ENCODE peak calls at places on chromosomes 3 and 15, in eight cellular contexts. One of them, this sample, is unnamed.

GRCh38 chr15:37764733-37765191 is 169.7 kb upstream of the TMCO5A start:
- DNase-seq in pancreas: peak; percentile 33
- DNase-seq in T-helper 9 cell: no peak
- DNase-seq in left cardiac atrium: no peak
- DNase-seq in HT-29: peak; percentile 76
- DNase-seq in astrocyte of the spinal cord: peak; percentile 70
- DNase-seq in ureter: no peak
- DNase-seq in NCI-H187 treated with DMSO at 0.1 percent for 48 hours: no peak
- DNase-seq in this sample: no peak

GRCh38 chr3:12768579-12769527 is 9.8 kb upstream of the TMEM40 start:
- DNase-seq in pancreas: no peak
- DNase-seq in T-helper 9 cell: no peak
- DNase-seq in left cardiac atrium: no peak
- DNase-seq in HT-29: no peak
- DNase-seq in astrocyte of the spinal cord: no peak
- DNase-seq in ureter: no peak
- DNase-seq in NCI-H187 treated with DMSO at 0.1 percent for 48 hours: no peak
- DNase-seq in this sample: no peak

GRCh38 chr3:36063992-36064391 is 316.3 kb upstream of the STAC start:
- DNase-seq in pancreas: no peak
- DNase-seq in T-helper 9 cell: no peak
- DNase-seq in left cardiac atrium: no peak
- DNase-seq in HT-29: no peak
- DNase-seq in astrocyte of the spinal cord: no peak
- DNase-seq in ureter: no peak
- DNase-seq in NCI-H187 treated with DMSO at 0.1 percent for 48 hours: no peak
- DNase-seq in this sample: no peak

GRCh38 chr3:4512895-4513616 is 19.9 kb downstream of the ITPR1 start:
- DNase-seq in pancreas: no peak
- DNase-seq in T-helper 9 cell: no peak
- DNase-seq in left cardiac atrium: peak; percentile 49
- DNase-seq in HT-29: peak; percentile 1
- DNase-seq in astrocyte of the spinal cord: no peak
- DNase-seq in ureter: no peak
- DNase-seq in NCI-H187 treated with DMSO at 0.1 percent for 48 hours: no peak
- DNase-seq in this sample: no peak

GRCh38 chr15:59594493-59594942 is 17.1 kb upstream of the GCNT3 start:
- DNase-seq in pancreas: peak; percentile 44
- DNase-seq in T-helper 9 cell: no peak
- DNase-seq in left cardiac atrium: no peak
- DNase-seq in HT-29: peak; percentile 93
- DNase-seq in astrocyte of the spinal cord: peak; percentile 70
- DNase-seq in ureter: no peak
- DNase-seq in NCI-H187 treated with DMSO at 0.1 percent for 48 hours: no peak
- DNase-seq in this sample: no peak

GRCh38 chr3:192675958-192676649 is 51.2 kb downstream of the FGF12 start:
- DNase-seq in pancreas: no peak
- DNase-seq in T-helper 9 cell: no peak
- DNase-seq in left cardiac atrium: no peak
- DNase-seq in HT-29: no peak
- DNase-seq in astrocyte of the spinal cord: no peak
- DNase-seq in ureter: no peak
- DNase-seq in NCI-H187 treated with DMSO at 0.1 percent for 48 hours: no peak
- DNase-seq in this sample: peak; percentile 56

GRCh38 chr15:47485419-47485818 is 231.9 kb upstream of the SEMA6D start:
- DNase-seq in pancreas: no peak
- DNase-seq in T-helper 9 cell: no peak
- DNase-seq in left cardiac atrium: no peak
- DNase-seq in HT-29: no peak
- DNase-seq in astrocyte of the spinal cord: no peak
- DNase-seq in ureter: no peak
- DNase-seq in NCI-H187 treated with DMSO at 0.1 percent for 48 hours: no peak
- DNase-seq in this sample: no peak

GRCh38 chr15:89433686-89434085 is 62.7 kb downstream of the RHCG start:
- DNase-seq in pancreas: no peak
- DNase-seq in T-helper 9 cell: no peak
- DNase-seq in left cardiac atrium: no peak
- DNase-seq in HT-29: no peak
- DNase-seq in astrocyte of the spinal cord: no peak
- DNase-seq in ureter: no peak
- DNase-seq in NCI-H187 treated with DMSO at 0.1 percent for 48 hours: no peak
- DNase-seq in this sample: no peak

GRCh38 chr3:196688349-196688748 is 23.7 kb downstream of the CEP19 start:
- DNase-seq in pancreas: no peak
- DNase-seq in T-helper 9 cell: no peak
- DNase-seq in left cardiac atrium: peak; percentile 73
- DNase-seq in HT-29: no peak
- DNase-seq in astrocyte of the spinal cord: peak; percentile 75
- DNase-seq in ureter: no peak
- DNase-seq in NCI-H187 treated with DMSO at 0.1 percent for 48 hours: no peak
- DNase-seq in this sample: no peak

GRCh38 chr3:83968386-83968785 is 990.4 kb upstream of the CADM2 start:
- DNase-seq in pancreas: no peak
- DNase-seq in T-helper 9 cell: no peak
- DNase-seq in left cardiac atrium: no peak
- DNase-seq in HT-29: no peak
- DNase-seq in astrocyte of the spinal cord: no peak
- DNase-seq in ureter: no peak
- DNase-seq in NCI-H187 treated with DMSO at 0.1 percent for 48 hours: no peak
- DNase-seq in this sample: no peak

GRCh38 chr15:74374648-74375302 is 7.3 kb upstream of the CYP11A1 start:
- DNase-seq in pancreas: no peak
- DNase-seq in T-helper 9 cell: no peak
- DNase-seq in left cardiac atrium: no peak
- DNase-seq in HT-29: no peak
- DNase-seq in astrocyte of the spinal cord: no peak
- DNase-seq in ureter: no peak
- DNase-seq in NCI-H187 treated with DMSO at 0.1 percent for 48 hours: no peak
- DNase-seq in this sample: no peak

GRCh38 chr3:172892158-172892557 is 141.6 kb downstream of the ECT2 start:
- DNase-seq in pancreas: no peak
- DNase-seq in T-helper 9 cell: no peak
- DNase-seq in left cardiac atrium: no peak
- DNase-seq in HT-29: no peak
- DNase-seq in astrocyte of the spinal cord: peak; percentile 72
- DNase-seq in ureter: no peak
- DNase-seq in NCI-H187 treated with DMSO at 0.1 percent for 48 hours: no peak
- DNase-seq in this sample: no peak

GRCh38 chr3:179865876-179866505 is 170.7 kb downstream of the PEX5L start:
- DNase-seq in pancreas: no peak
- DNase-seq in T-helper 9 cell: no peak
- DNase-seq in left cardiac atrium: no peak
- DNase-seq in HT-29: no peak
- DNase-seq in astrocyte of the spinal cord: peak; percentile 6
- DNase-seq in ureter: no peak
- DNase-seq in NCI-H187 treated with DMSO at 0.1 percent for 48 hours: no peak
- DNase-seq in this sample: no peak

GRCh38 chr3:52233108-52233591 is 5.8 kb downstream of the TWF2 start:
- DNase-seq in pancreas: no peak
- DNase-seq in T-helper 9 cell: no peak
- DNase-seq in left cardiac atrium: no peak
- DNase-seq in HT-29: no peak
- DNase-seq in astrocyte of the spinal cord: no peak
- DNase-seq in ureter: no peak
- DNase-seq in NCI-H187 treated with DMSO at 0.1 percent for 48 hours: no peak
- DNase-seq in this sample: no peak

GRCh38 chr3:55637906-55638635 is 151.0 kb upstream of the WNT5A start:
- DNase-seq in pancreas: no peak
- DNase-seq in T-helper 9 cell: no peak
- DNase-seq in left cardiac atrium: no peak
- DNase-seq in HT-29: no peak
- DNase-seq in astrocyte of the spinal cord: no peak
- DNase-seq in ureter: no peak
- DNase-seq in NCI-H187 treated with DMSO at 0.1 percent for 48 hours: no peak
- DNase-seq in this sample: no peak

GRCh38 chr3:10867384-10867783 is 51.4 kb downstream of the SLC6A11 start:
- DNase-seq in pancreas: no peak
- DNase-seq in T-helper 9 cell: no peak
- DNase-seq in left cardiac atrium: no peak
- DNase-seq in HT-29: peak; percentile 5
- DNase-seq in astrocyte of the spinal cord: peak; percentile 0
- DNase-seq in ureter: no peak
- DNase-seq in NCI-H187 treated with DMSO at 0.1 percent for 48 hours: no peak
- DNase-seq in this sample: no peak

GRCh38 chr15:31435256-31435781 is 108.7 kb downstream of the KLF13 start:
- DNase-seq in pancreas: peak; percentile 81
- DNase-seq in T-helper 9 cell: peak; percentile 67
- DNase-seq in left cardiac atrium: peak; percentile 68
- DNase-seq in HT-29: peak; percentile 87
- DNase-seq in astrocyte of the spinal cord: peak; percentile 59
- DNase-seq in ureter: peak; percentile 80
- DNase-seq in NCI-H187 treated with DMSO at 0.1 percent for 48 hours: no peak
- DNase-seq in this sample: peak; percentile 45

GRCh38 chr15:46293550-46293949 is 658.7 kb downstream of the SQOR start:
- DNase-seq in pancreas: no peak
- DNase-seq in T-helper 9 cell: no peak
- DNase-seq in left cardiac atrium: no peak
- DNase-seq in HT-29: no peak
- DNase-seq in astrocyte of the spinal cord: no peak
- DNase-seq in ureter: no peak
- DNase-seq in NCI-H187 treated with DMSO at 0.1 percent for 48 hours: no peak
- DNase-seq in this sample: no peak

GRCh38 chr15:78422571-78423340 is 15.3 kb upstream of the IREB2 start:
- DNase-seq in pancreas: peak; percentile 34
- DNase-seq in T-helper 9 cell: peak; percentile 52
- DNase-seq in left cardiac atrium: peak; percentile 55
- DNase-seq in HT-29: peak; percentile 82
- DNase-seq in astrocyte of the spinal cord: peak; percentile 60
- DNase-seq in ureter: peak; percentile 60
- DNase-seq in NCI-H187 treated with DMSO at 0.1 percent for 48 hours: no peak
- DNase-seq in this sample: peak; percentile 55

GRCh38 chr3:65334045-65334665 is 646.4 kb upstream of the ADAMTS9 start:
- DNase-seq in pancreas: no peak
- DNase-seq in T-helper 9 cell: no peak
- DNase-seq in left cardiac atrium: no peak
- DNase-seq in HT-29: no peak
- DNase-seq in astrocyte of the spinal cord: no peak
- DNase-seq in ureter: no peak
- DNase-seq in NCI-H187 treated with DMSO at 0.1 percent for 48 hours: no peak
- DNase-seq in this sample: no peak

GRCh38 chr3:73214846-73215245 is 153.4 kb downstream of the EBLN2 start:
- DNase-seq in pancreas: no peak
- DNase-seq in T-helper 9 cell: no peak
- DNase-seq in left cardiac atrium: no peak
- DNase-seq in HT-29: no peak
- DNase-seq in astrocyte of the spinal cord: no peak
- DNase-seq in ureter: no peak
- DNase-seq in NCI-H187 treated with DMSO at 0.1 percent for 48 hours: no peak
- DNase-seq in this sample: no peak

GRCh38 chr15:60854858-60855568 is 374.1 kb downstream of the RORA start:
- DNase-seq in pancreas: no peak
- DNase-seq in T-helper 9 cell: no peak
- DNase-seq in left cardiac atrium: no peak
- DNase-seq in HT-29: no peak
- DNase-seq in astrocyte of the spinal cord: no peak
- DNase-seq in ureter: no peak
- DNase-seq in NCI-H187 treated with DMSO at 0.1 percent for 48 hours: no peak
- DNase-seq in this sample: no peak

GRCh38 chr3:195815169-195815771 is 3.5 kb upstream of the MUC4 start:
- DNase-seq in pancreas: no peak
- DNase-seq in T-helper 9 cell: no peak
- DNase-seq in left cardiac atrium: no peak
- DNase-seq in HT-29: peak; percentile 59
- DNase-seq in astrocyte of the spinal cord: peak; percentile 14
- DNase-seq in ureter: no peak
- DNase-seq in NCI-H187 treated with DMSO at 0.1 percent for 48 hours: no peak
- DNase-seq in this sample: no peak

GRCh38 chr3:135329479-135329878 is 534.4 kb downstream of the EPHB1 start:
- DNase-seq in pancreas: no peak
- DNase-seq in T-helper 9 cell: no peak
- DNase-seq in left cardiac atrium: no peak
- DNase-seq in HT-29: no peak
- DNase-seq in astrocyte of the spinal cord: no peak
- DNase-seq in ureter: no peak
- DNase-seq in NCI-H187 treated with DMSO at 0.1 percent for 48 hours: no peak
- DNase-seq in this sample: no peak

GRCh38 chr3:186261638-186262037 is 100.4 kb downstream of the DGKG start:
- DNase-seq in pancreas: no peak
- DNase-seq in T-helper 9 cell: no peak
- DNase-seq in left cardiac atrium: no peak
- DNase-seq in HT-29: peak; percentile 9
- DNase-seq in astrocyte of the spinal cord: no peak
- DNase-seq in ureter: no peak
- DNase-seq in NCI-H187 treated with DMSO at 0.1 percent for 48 hours: no peak
- DNase-seq in this sample: no peak

GRCh38 chr15:40029979-40030893 is 8.7 kb downstream of the SRP14 start:
- DNase-seq in pancreas: no peak
- DNase-seq in T-helper 9 cell: no peak
- DNase-seq in left cardiac atrium: no peak
- DNase-seq in HT-29: peak; percentile 56
- DNase-seq in astrocyte of the spinal cord: no peak
- DNase-seq in ureter: no peak
- DNase-seq in NCI-H187 treated with DMSO at 0.1 percent for 48 hours: no peak
- DNase-seq in this sample: no peak

GRCh38 chr15:59879506-59879905 is 124.6 kb upstream of the FOXB1 start:
- DNase-seq in pancreas: no peak
- DNase-seq in T-helper 9 cell: no peak
- DNase-seq in left cardiac atrium: no peak
- DNase-seq in HT-29: no peak
- DNase-seq in astrocyte of the spinal cord: peak; percentile 90
- DNase-seq in ureter: no peak
- DNase-seq in NCI-H187 treated with DMSO at 0.1 percent for 48 hours: no peak
- DNase-seq in this sample: no peak

GRCh38 chr3:134008630-134009156 is 21.0 kb downstream of the SLCO2A1 start:
- DNase-seq in pancreas: no peak
- DNase-seq in T-helper 9 cell: no peak
- DNase-seq in left cardiac atrium: no peak
- DNase-seq in HT-29: no peak
- DNase-seq in astrocyte of the spinal cord: peak; percentile 93
- DNase-seq in ureter: no peak
- DNase-seq in NCI-H187 treated with DMSO at 0.1 percent for 48 hours: no peak
- DNase-seq in this sample: no peak

GRCh38 chr15:68564173-68564572 is 14.6 kb upstream of the CORO2B start:
- DNase-seq in pancreas: no peak
- DNase-seq in T-helper 9 cell: no peak
- DNase-seq in left cardiac atrium: no peak
- DNase-seq in HT-29: no peak
- DNase-seq in astrocyte of the spinal cord: no peak
- DNase-seq in ureter: no peak
- DNase-seq in NCI-H187 treated with DMSO at 0.1 percent for 48 hours: no peak
- DNase-seq in this sample: no peak

GRCh38 chr15:67914537-67915373 is 74.9 kb upstream of the RNU6-1 start:
- DNase-seq in pancreas: peak; percentile 46
- DNase-seq in T-helper 9 cell: no peak
- DNase-seq in left cardiac atrium: peak; percentile 57
- DNase-seq in HT-29: peak; percentile 72
- DNase-seq in astrocyte of the spinal cord: peak; percentile 70
- DNase-seq in ureter: peak; percentile 74
- DNase-seq in NCI-H187 treated with DMSO at 0.1 percent for 48 hours: no peak
- DNase-seq in this sample: no peak

GRCh38 chr3:58609990-58610389 is 32.8 kb upstream of the FAM107A start:
- DNase-seq in pancreas: no peak
- DNase-seq in T-helper 9 cell: no peak
- DNase-seq in left cardiac atrium: no peak
- DNase-seq in HT-29: no peak
- DNase-seq in astrocyte of the spinal cord: no peak
- DNase-seq in ureter: no peak
- DNase-seq in NCI-H187 treated with DMSO at 0.1 percent for 48 hours: no peak
- DNase-seq in this sample: no peak

GRCh38 chr15:92621972-92622533 is 33.5 kb downstream of the FAM174B start:
- DNase-seq in pancreas: no peak
- DNase-seq in T-helper 9 cell: no peak
- DNase-seq in left cardiac atrium: no peak
- DNase-seq in HT-29: no peak
- DNase-seq in astrocyte of the spinal cord: no peak
- DNase-seq in ureter: no peak
- DNase-seq in NCI-H187 treated with DMSO at 0.1 percent for 48 hours: no peak
- DNase-seq in this sample: no peak

GRCh38 chr3:107063351-107063750 is 313.9 kb upstream of the CCDC54 start:
- DNase-seq in pancreas: no peak
- DNase-seq in T-helper 9 cell: no peak
- DNase-seq in left cardiac atrium: no peak
- DNase-seq in HT-29: no peak
- DNase-seq in astrocyte of the spinal cord: peak; percentile 66
- DNase-seq in ureter: no peak
- DNase-seq in NCI-H187 treated with DMSO at 0.1 percent for 48 hours: no peak
- DNase-seq in this sample: no peak

This sample was measured in T-helper 1 cell.